ENCODE peak calls at places on chromosomes 4 and X, in five cellular contexts. L, C, B, H and F are unnamed samples.

GRCh38 chr4:91621446-91621845 is 682.3 kb upstream of the GRID2 start:
- DNase-seq in H (no peak), B (no peak), C (no peak), L (no peak), F (no peak)

GRCh38 chrX:153901753-153902140 is 2.7 kb upstream of the AVPR2 start:
- DNase-seq in L (no peak), C (no peak), B (no peak), H (no peak), F (no peak)

GRCh38 chrX:78452356-78452755 is 124.9 kb upstream of the CYSLTR1 start:
- DNase-seq in H (no peak), L (no peak), B (no peak), C (no peak), F (no peak)

GRCh38 chr4:40923326-40924095 is 173.8 kb downstream of the NSUN7 start:
- DNase-seq in C (no peak), H (no peak), B (peak; percentile 88), L (no peak), F (peak; percentile 70)

GRCh38 chrX:145190801-145191389 is 56.4 kb upstream of the SPANXN1 start:
- DNase-seq in C (no peak), H (no peak), L (no peak), B (no peak), F (no peak)

GRCh38 chr4:158914178-158914577 is 145.4 kb downstream of the FNIP2 start:
- DNase-seq in C (no peak), L (no peak), H (peak; percentile 8), B (no peak), F (no peak)

GRCh38 chr4:10783351-10783750 is 98.8 kb upstream of the CLNK start:
- DNase-seq in H (no peak), C (no peak), L (no peak), B (no peak), F (no peak)

GRCh38 chr4:98612318-98613250 is 45.8 kb downstream of the TSPAN5 start:
- DNase-seq in B (no peak), C (no peak), L (no peak), H (no peak), F (no peak)

GRCh38 chrX:122626871-122627270 is 557.2 kb upstream of the GRIA3 start:
- DNase-seq in L (no peak), H (no peak), B (no peak), C (no peak), F (no peak)

GRCh38 chrX:24607616-24608015 is 39.5 kb downstream of the PCYT1B start:
- DNase-seq in L (no peak), H (no peak), C (no peak), B (no peak), F (no peak)

GRCh38 chr4:10810411-10810810 is 125.8 kb upstream of the CLNK start:
- DNase-seq in H (no peak), C (no peak), B (no peak), L (no peak), F (no peak)

GRCh38 chr4:167021545-167022155 is 212.6 kb downstream of the SPOCK3 start:
- DNase-seq in C (no peak), H (no peak), B (peak; percentile 71), L (peak; percentile 56), F (peak; percentile 81)

GRCh38 chr4:149741186-149741831 is 74.3 kb downstream of the IQCM start:
- DNase-seq in B (no peak), H (no peak), L (no peak), C (no peak), F (no peak)

GRCh38 chr4:180527993-180528392 is 1715.2 kb upstream of the TENM3 start:
- DNase-seq in L (no peak), B (no peak), H (no peak), C (no peak), F (no peak)

GRCh38 chr4:117773067-117773946 is 261.0 kb upstream of the NDST3 start:
- DNase-seq in H (no peak), L (peak; percentile 16), B (no peak), C (no peak), F (no peak)

GRCh38 chr4:119493419-119493818 is 135.2 kb downstream of the PDE5A start:
- DNase-seq in L (no peak), H (no peak), B (no peak), C (no peak), F (no peak)

GRCh38 chrX:100673397-100673953 is 29.5 kb downstream of the SRPX2 start:
- DNase-seq in H (no peak), C (no peak), L (no peak), B (no peak), F (no peak)

GRCh38 chrX:137151403-137151802 is 117.6 kb upstream of the GPR101 start:
- DNase-seq in B (no peak), L (no peak), C (no peak), H (no peak), F (no peak)

GRCh38 chr4:107408968-107409367 is 311.1 kb downstream of the PAPSS1 start:
- DNase-seq in B (no peak), C (no peak), H (no peak), L (no peak), F (no peak)

GRCh38 chr4:2320152-2320551 is 58.2 kb upstream of the MXD4 start:
- DNase-seq in B (no peak), C (no peak), H (no peak), L (no peak), F (no peak)

GRCh38 chrX:39891781-39892180 is 206.0 kb downstream of the BCOR start:
- DNase-seq in C (no peak), L (no peak), B (peak; percentile 37), H (no peak), F (no peak)

GRCh38 chr4:73470728-73471127 is 10.8 kb upstream of the AFM start:
- DNase-seq in H (no peak), B (no peak), C (no peak), L (no peak), F (no peak)

GRCh38 chr4:186689476-186689875 is 34.2 kb downstream of the FAT1 start:
- DNase-seq in C (no peak), B (peak; percentile 75), H (no peak), L (no peak), F (peak; percentile 19)

GRCh38 chrX:154412468-154412867 is 1.1 kb downstream of the TAFAZZIN start:
- DNase-seq in B (peak; percentile 11), L (peak; percentile 54), C (no peak), H (no peak), F (no peak)

GRCh38 chrX:67288958-67289641 is 254.7 kb upstream of the AR start:
- DNase-seq in C (no peak), B (no peak), L (no peak), H (no peak), F (no peak)

GRCh38 chr4:30005995-30006394 is 714.2 kb upstream of the PCDH7 start:
- DNase-seq in L (no peak), H (no peak), B (no peak), C (no peak), F (no peak)

GRCh38 chr4:138958519-138958918 is 57.1 kb upstream of the NOCT start:
- DNase-seq in L (no peak), H (no peak), B (no peak), C (no peak), F (no peak)

GRCh38 chr4:22389240-22389871 is 126.5 kb downstream of the ADGRA3 start:
- DNase-seq in B (peak; percentile 64), H (peak; percentile 7), L (peak; percentile 46), C (no peak), F (peak; percentile 53)

GRCh38 chr4:26859762-26860156 is 882 bp upstream of the STIM2 start:
- DNase-seq in H (no peak), L (no peak), C (no peak), B (peak; percentile 25), F (no peak)

GRCh38 chr4:4871267-4872147 is 12.0 kb downstream of the MSX1 start:
- DNase-seq in H (no peak), B (no peak), L (no peak), C (no peak), F (no peak)

GRCh38 chr4:157223446-157223845 is 2.9 kb downstream of the GRIA2 start:
- DNase-seq in L (no peak), B (no peak), C (no peak), H (no peak), F (no peak)

GRCh38 chr4:17968721-17969120 is 52.8 kb downstream of the LCORL start:
- DNase-seq in B (no peak), L (no peak), C (no peak), H (no peak), F (no peak)

GRCh38 chr4:181693517-181693916 is 549.7 kb upstream of the TENM3 start:
- DNase-seq in B (no peak), L (no peak), H (no peak), C (no peak), F (no peak)

GRCh38 chr4:55553442-55553841 is 6.7 kb upstream of the CLOCK start:
- DNase-seq in B (peak; percentile 20), H (no peak), C (no peak), L (peak; percentile 38), F (peak; percentile 12)

GRCh38 chr4:139167774-139168444 is 9.1 kb downstream of the ELF2 start:
- DNase-seq in C (no peak), H (peak; percentile 59), L (no peak), B (no peak), F (no peak)

GRCh38 chr4:128060130-128060619 is 937 bp upstream of the LARP1B start:
- DNase-seq in B (no peak), C (no peak), H (no peak), L (no peak), F (no peak)

GRCh38 chr4:173509031-173510001 is 20.7 kb downstream of the HAND2 start:
- DNase-seq in C (no peak), H (no peak), B (no peak), L (no peak), F (no peak)
- H3K27ac ChIP-seq in C (no peak overlapping the region), H (no peak overlapping the region), B (no peak overlapping the region), L (peak overlapping the region; percentile 86), F (peak overlapping the region; percentile 46)

DNA sequence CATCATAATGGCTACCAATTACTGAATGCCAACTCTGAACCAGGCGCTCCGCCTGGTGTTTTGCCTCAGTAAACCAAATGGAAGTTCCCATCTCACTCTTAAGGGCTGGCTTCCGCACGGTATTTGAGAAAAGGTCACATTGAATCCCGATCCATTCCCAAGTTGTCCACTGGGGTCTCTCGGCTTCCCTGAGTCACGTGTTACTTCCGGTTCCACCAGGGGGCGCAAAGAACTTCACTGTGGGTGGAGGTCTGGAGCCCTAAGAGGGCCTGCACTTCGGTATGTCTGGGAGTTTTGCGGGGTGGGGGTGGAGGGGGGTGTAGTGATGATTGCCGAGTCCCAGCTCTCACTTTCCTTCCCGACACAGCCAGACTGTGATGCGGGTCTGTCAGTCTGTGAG is 13.4 kb upstream of the NHS start:
- DNase-seq in L (no peak), B (peak; percentile 12), C (no peak), H (peak; percentile 21), F (no peak)
- TF ChIP-seq CTCF in L (no peak), B (no peak), C (no peak), H (no peak), F (no peak)

GRCh38 chrX:119685225-119686066 is 7.5 kb downstream of the SEPTIN6 start:
- DNase-seq in L (no peak), H (no peak), C (no peak), B (peak; percentile 8), F (peak; percentile 36)
- TF ChIP-seq POLR2A in L (no peak), H (no peak), C (no peak), B (no peak), F (no peak)

DNA sequence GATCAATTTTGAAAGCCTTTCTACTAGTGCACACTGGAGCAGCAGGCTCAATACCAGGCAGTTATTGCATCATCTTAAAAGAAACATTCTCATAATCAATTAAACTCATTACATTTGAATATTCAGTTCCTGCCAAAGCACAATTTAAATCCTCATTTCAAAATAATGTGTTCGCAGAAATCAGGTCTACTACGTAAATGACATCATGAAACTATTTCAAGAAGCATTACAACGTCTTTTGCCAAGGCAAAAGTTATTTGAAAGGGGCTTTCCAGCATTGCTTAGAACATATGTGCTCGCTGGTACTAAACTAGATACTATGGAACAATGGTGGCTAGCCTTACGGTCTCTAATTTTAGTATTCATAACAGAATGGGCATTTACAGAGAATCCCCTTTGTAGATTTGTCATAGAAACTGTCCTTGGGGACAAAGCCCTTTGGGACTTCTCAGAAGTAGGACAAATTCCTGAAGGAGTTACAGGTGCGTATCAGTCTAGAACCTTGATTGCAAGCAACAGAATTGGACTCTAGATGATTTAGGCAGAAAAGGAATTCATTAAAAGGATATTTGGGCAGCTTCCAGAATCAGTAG is 27.6 kb upstream of the HUWE1 start:
- DNase-seq in C (no peak), L (no peak), B (no peak), H (no peak), F (no peak)
- H3K27ac ChIP-seq in C (no peak overlapping the region), L (no peak overlapping the region), B (no peak overlapping the region), H (no peak overlapping the region), F (no peak overlapping the region)